ENCODE peak calls at places on chromosome 11, in seven cellular contexts. U is sigmoid colon, N is IMR-90, S is spleen, C is esophagus squamous epithelium, M is right lobe of liver, L is testis. X is an unnamed sample.

GRCh38 chr11:129117595-129118350 is 74.4 kb downstream of the ARHGAP32 start:
- DNase-seq in U (no peak), N (peak; percentile 82), S (no peak), C (no peak), M (peak; percentile 46), L (peak; percentile 45), X (peak; percentile 69)

GRCh38 chr11:131042041-131042390 is 125.7 kb upstream of the SNX19 start:
- DNase-seq in U (no peak), N (no peak), S (no peak), C (no peak), M (no peak), L (no peak), X (no peak)

GRCh38 chr11:92295175-92296137 is 70.8 kb downstream of the FAT3 start:
- DNase-seq in U (no peak), N (peak; percentile 33), S (no peak), C (no peak), M (no peak), L (no peak), X (no peak)

GRCh38 chr11:109968781-109969180 is 124.4 kb upstream of the ZC3H12C start:
- DNase-seq in U (no peak), N (no peak), S (no peak), C (no peak), M (no peak), L (no peak), X (no peak)

GRCh38 chr11:46378811-46379482 is 2.5 kb upstream of the MDK start:
- DNase-seq in U (no peak), N (no peak), S (peak; percentile 75), C (no peak), M (no peak), L (no peak), X (peak; percentile 8)

GRCh38 chr11:20458905-20459632 is 71.6 kb downstream of the PRMT3 start:
- DNase-seq in U (no peak), N (no peak), S (no peak), C (no peak), M (no peak), L (no peak), X (no peak)

GRCh38 chr11:67648140-67648795 is 2.3 kb downstream of the ACY3 start:
- DNase-seq in U (no peak), N (no peak), S (peak; percentile 91), C (no peak), M (no peak), L (no peak), X (no peak)

GRCh38 chr11:45678962-45679361 is 13.5 kb upstream of the CHST1 start:
- DNase-seq in U (peak; percentile 19), N (no peak), S (no peak), C (no peak), M (no peak), L (no peak), X (no peak)

GRCh38 chr11:71204748-71205664 is 47.4 kb downstream of the SHANK2 start:
- DNase-seq in U (peak; percentile 57), N (no peak), S (peak; percentile 63), C (no peak), M (peak; percentile 30), L (no peak), X (no peak)

GRCh38 chr11:94767701-94768601 is at the start of gene AMOTL1:
- DNase-seq in U (peak; percentile 96), N (peak; percentile 76), S (peak; percentile 92), C (peak; percentile 4), M (peak; percentile 90), L (peak; percentile 87), X (peak; percentile 86)

GRCh38 chr11:3929232-3929631 is 73.8 kb downstream of the STIM1 start:
- DNase-seq in U (no peak), N (peak; percentile 49), S (no peak), C (no peak), M (no peak), L (no peak), X (no peak)

GRCh38 chr11:22583963-22584492 is 41.6 kb downstream of the FANCF start:
- DNase-seq in U (no peak), N (no peak), S (no peak), C (no peak), M (no peak), L (no peak), X (no peak)

GRCh38 chr11:79439893-79440450 is 858 bp downstream of the TENM4 start:
- DNase-seq in U (peak; percentile 69), N (no peak), S (peak; percentile 78), C (no peak), M (no peak), L (peak; percentile 42), X (peak; percentile 37)

GRCh38 chr11:64419818-64420485 is 61.0 kb downstream of the RPS6KA4 start:
- DNase-seq in U (no peak), N (no peak), S (no peak), C (no peak), M (no peak), L (no peak), X (no peak)

GRCh38 chr11:130522284-130522961 is 74.0 kb downstream of the ADAMTS15 start:
- DNase-seq in U (peak; percentile 98), N (peak; percentile 97), S (no peak), C (no peak), M (peak; percentile 59), L (peak; percentile 94), X (peak; percentile 95)

GRCh38 chr11:36790450-36790849 is 192.4 kb upstream of the RAG2 start:
- DNase-seq in U (no peak), N (no peak), S (no peak), C (no peak), M (no peak), L (no peak), X (no peak)

GRCh38 chr11:69640260-69640994 is 529 bp upstream of the CCND1 start:
- DNase-seq in U (peak; percentile 66), N (no peak), S (peak; percentile 81), C (no peak), M (no peak), L (no peak), X (peak; percentile 69)

GRCh38 chr11:72234514-72234830 is 9.5 kb downstream of the PHOX2A start:
- DNase-seq in U (peak; percentile 9), N (no peak), S (peak; percentile 51), C (no peak), M (no peak), L (peak; percentile 9), X (no peak)

GRCh38 chr11:72234920-72235319 is 9.1 kb downstream of the PHOX2A start:
- DNase-seq in U (peak; percentile 48), N (no peak), S (no peak), C (no peak), M (peak; percentile 33), L (no peak), X (no peak)

GRCh38 chr11:72236083-72236697 is 7.8 kb downstream of the PHOX2A start:
- DNase-seq in U (peak; percentile 6), N (peak; percentile 50), S (no peak), C (no peak), M (no peak), L (peak; percentile 8), X (no peak)

GRCh38 chr11:72236774-72237111 is 7.2 kb downstream of the PHOX2A start:
- DNase-seq in U (no peak), N (no peak), S (no peak), C (no peak), M (no peak), L (no peak), X (peak; percentile 43)

GRCh38 chr11:72235351-72236057 is 8.5 kb downstream of the PHOX2A start:
- DNase-seq in U (peak; percentile 53), N (no peak), S (no peak), C (no peak), M (peak; percentile 42), L (peak; percentile 12), X (no peak)
- H3K27ac ChIP-seq in U (peak overlapping the region; percentile 38), N (no peak overlapping the region), S (no peak overlapping the region), C (peak overlapping the region; percentile 16), M (no peak overlapping the region), L (no peak overlapping the region), X (no peak overlapping the region)

GRCh38 chr11:83282084-83282716 is 4.0 kb downstream of the CCDC90B start:
- DNase-seq in U (no peak), N (peak; percentile 8), S (no peak), C (no peak), M (no peak), L (no peak), X (no peak)

GRCh38 chr11:83287631-83288030 is 1.5 kb upstream of the CCDC90B start:
- DNase-seq in U (no peak), N (no peak), S (no peak), C (no peak), M (no peak), L (no peak), X (no peak)

GRCh38 chr11:83285131-83285770 is 916 bp downstream of the CCDC90B start:
- DNase-seq in U (no peak), N (no peak), S (no peak), C (no peak), M (no peak), L (no peak), X (no peak)

GRCh38 chr11:83284501-83285051 is 1.6 kb downstream of the CCDC90B start:
- DNase-seq in U (no peak), N (no peak), S (no peak), C (no peak), M (no peak), L (no peak), X (no peak)

GRCh38 chr11:83285771-83286528 is at the start of gene CCDC90B:
- DNase-seq in U (peak; percentile 98), N (peak; percentile 98), S (peak; percentile 98), C (peak; percentile 87), M (peak; percentile 98), L (peak; percentile 98), X (peak; percentile 95)
- TF ChIP-seq CTCF in U (no peak), N (peak; percentile 54), S (peak; percentile 24), C (peak; percentile 26), M (peak; percentile 43), L (no peak), X (no peak)

DNA sequence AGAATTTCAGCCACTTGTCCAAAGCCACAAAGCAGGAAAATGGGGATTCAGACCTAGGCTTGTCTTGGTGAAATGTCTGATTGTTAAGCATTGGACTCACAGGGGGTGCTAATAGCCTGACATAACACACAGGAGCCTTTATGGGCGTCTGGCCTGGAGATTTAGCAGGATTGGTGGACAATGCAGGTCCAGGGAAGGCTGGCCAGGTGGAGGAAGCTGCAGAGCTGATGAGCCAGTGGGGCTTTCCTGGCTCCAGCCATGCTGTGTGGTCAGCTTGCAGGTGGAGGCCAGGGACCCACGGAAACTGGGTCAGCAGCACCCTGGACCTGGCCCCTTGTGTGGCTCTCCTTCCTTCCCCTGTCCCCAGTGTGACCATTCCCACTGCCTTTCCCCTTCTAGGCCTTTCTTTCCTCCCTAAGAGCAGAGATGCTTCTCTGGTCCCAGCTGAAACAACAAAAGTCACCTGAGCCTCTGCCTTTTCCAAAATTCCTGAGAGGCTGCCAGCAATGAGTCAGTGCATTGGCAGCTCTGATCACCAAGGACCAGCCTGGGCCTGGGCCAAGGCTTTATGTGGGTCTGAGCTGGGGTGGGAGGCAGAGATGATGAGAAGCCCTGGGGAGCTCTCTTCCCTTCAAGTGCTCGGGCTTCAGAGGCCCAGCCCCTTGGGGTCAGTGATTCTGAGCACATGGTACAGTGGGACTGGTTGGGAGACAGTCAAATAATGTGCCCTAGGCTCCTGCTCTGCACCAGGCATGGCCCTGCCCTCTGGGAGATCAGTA is 85.2 kb downstream of the CCDC81 start:
- DNase-seq in U (no peak), N (peak; percentile 95), S (no peak), C (no peak), M (no peak), L (peak; percentile 55), X (peak; percentile 82)
- TF ChIP-seq POLR2A in U (no peak), N (no peak), S (no peak), C (no peak), M (no peak), L (no peak), X (no peak)

DNA sequence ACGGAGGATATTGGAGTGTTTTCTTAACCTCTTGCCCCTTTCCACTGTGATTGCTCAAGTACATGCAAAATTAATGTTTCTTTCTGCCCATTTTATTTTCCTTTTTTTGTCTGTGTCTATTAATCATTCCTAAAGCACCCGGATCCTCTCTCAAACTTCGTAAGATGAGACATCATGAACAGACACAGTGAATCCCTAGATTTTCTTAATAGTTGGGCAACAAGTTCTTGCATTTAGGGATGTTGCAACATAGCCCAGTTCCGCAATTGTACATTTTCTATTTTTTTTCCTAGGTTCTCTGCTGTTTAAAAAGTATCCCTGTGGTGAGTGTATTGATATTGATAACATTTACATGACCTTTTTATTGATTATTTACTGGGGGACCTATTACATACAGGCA is 2.9 kb downstream of the FAM111A start:
- DNase-seq in U (no peak), N (peak; percentile 64), S (no peak), C (no peak), M (no peak), L (no peak), X (no peak)
- H3K27ac ChIP-seq in U (no peak overlapping the region), N (no peak overlapping the region), S (peak overlapping the region; percentile 89), C (peak overlapping the region; percentile 95), M (no peak overlapping the region), L (no peak overlapping the region), X (no peak overlapping the region)

X was measured in adrenal gland.